ENCODE peak calls at places on chromosome X, in six cellular contexts. R is A549, W is HepG2, L is NB4, I is K562, G is GM12878. C is an unnamed sample.
A peak's percentile ranks its signal among the peaks of the same experiment; 100 is the strongest.

GRCh38 chrX:80511969-80512760 is 91.9 kb downstream of the TENT5D start:
- DNase-seq in R (no peak), W (no peak), L (no peak), I (peak; percentile 87), G (no peak), C (no peak)

GRCh38 chrX:154021131-154021611 is 1.5 kb upstream of the IRAK1 start:
- DNase-seq in R (no peak), W (no peak), L (peak; percentile 70), I (peak; percentile 35), G (no peak), C (peak; percentile 56)

GRCh38 chrX:70046978-70047377 is 2.8 kb downstream of the AWAT2 start:
- DNase-seq in R (no peak), W (no peak), L (no peak), I (no peak), G (no peak), C (peak; percentile 48)

GRCh38 chrX:1453390-1453783 is 678 bp upstream of the ASMTL start:
- DNase-seq in R (no peak), W (no peak), L (no peak), I (no peak), G (no peak), C (no peak)

GRCh38 chrX:115400960-115401359 is 111.4 kb downstream of the LUZP4 start:
- DNase-seq in R (peak; percentile 5), W (no peak), L (no peak), I (no peak), G (no peak), C (no peak)

GRCh38 chrX:25337841-25338240 is 322.1 kb upstream of the ARX start:
- DNase-seq in R (no peak), W (no peak), L (peak; percentile 40), I (no peak), G (no peak), C (no peak)

GRCh38 chrX:133414399-133415275 is 652 bp downstream of the GPC4 start:
- DNase-seq in R (peak; percentile 7), W (no peak), L (no peak), I (no peak), G (no peak), C (no peak)

GRCh38 chrX:71111141-71111843 is at the start of gene IL2RG:
- DNase-seq in R (no peak), W (no peak), L (peak; percentile 87), I (peak; percentile 67), G (peak; percentile 87), C (no peak)

GRCh38 chrX:22095306-22095705 is 63.2 kb downstream of the PHEX start:
- DNase-seq in R (no peak), W (no peak), L (no peak), I (no peak), G (no peak), C (no peak)

GRCh38 chrX:155112171-155112570 is 40.9 kb downstream of the BRCC3 start:
- DNase-seq in R (no peak), W (no peak), L (no peak), I (no peak), G (no peak), C (no peak)

GRCh38 chrX:148069759-148070503 is 88.8 kb downstream of the FMR1NB start:
- DNase-seq in R (no peak), W (no peak), L (no peak), I (no peak), G (peak; percentile 25), C (no peak)

GRCh38 chrX:77436682-77437081 is 10.5 kb upstream of the FGF16 start:
- DNase-seq in R (peak; percentile 23), W (no peak), L (peak; percentile 9), I (no peak), G (no peak), C (no peak)

GRCh38 chrX:10012776-10013175 is 45.6 kb downstream of the CLDN34 start:
- DNase-seq in R (no peak), W (no peak), L (no peak), I (no peak), G (no peak), C (no peak)

GRCh38 chrX:133984857-133985163 is 584 bp downstream of the GPC3 start:
- DNase-seq in R (no peak), W (no peak), L (no peak), I (no peak), G (no peak), C (no peak)

GRCh38 chrX:70481871-70482270 is 37.2 kb downstream of the DLG3 start:
- DNase-seq in R (no peak), W (no peak), L (no peak), I (no peak), G (no peak), C (no peak)

GRCh38 chrX:22969416-22969815 is 30.3 kb upstream of the DDX53 start:
- DNase-seq in R (no peak), W (no peak), L (no peak), I (no peak), G (no peak), C (no peak)

GRCh38 chrX:134868766-134869495 is 121.9 kb upstream of the SMIM10 start:
- DNase-seq in R (peak; percentile 12), W (no peak), L (no peak), I (no peak), G (no peak), C (peak; percentile 51)

GRCh38 chrX:20517565-20517964 is 250.9 kb upstream of the RPS6KA3 start:
- DNase-seq in R (no peak), W (no peak), L (no peak), I (no peak), G (no peak), C (no peak)

GRCh38 chrX:20519077-20519617 is 252.4 kb upstream of the RPS6KA3 start:
- DNase-seq in R (no peak), W (no peak), L (no peak), I (no peak), G (no peak), C (no peak)

GRCh38 chrX:20514358-20514757 is 247.6 kb upstream of the RPS6KA3 start:
- DNase-seq in R (peak; percentile 60), W (peak; percentile 16), L (peak; percentile 46), I (peak; percentile 16), G (no peak), C (peak; percentile 65)

GRCh38 chrX:20513185-20513584 is 246.5 kb upstream of the RPS6KA3 start:
- DNase-seq in R (no peak), W (no peak), L (no peak), I (no peak), G (no peak), C (peak; percentile 28)

DNA sequence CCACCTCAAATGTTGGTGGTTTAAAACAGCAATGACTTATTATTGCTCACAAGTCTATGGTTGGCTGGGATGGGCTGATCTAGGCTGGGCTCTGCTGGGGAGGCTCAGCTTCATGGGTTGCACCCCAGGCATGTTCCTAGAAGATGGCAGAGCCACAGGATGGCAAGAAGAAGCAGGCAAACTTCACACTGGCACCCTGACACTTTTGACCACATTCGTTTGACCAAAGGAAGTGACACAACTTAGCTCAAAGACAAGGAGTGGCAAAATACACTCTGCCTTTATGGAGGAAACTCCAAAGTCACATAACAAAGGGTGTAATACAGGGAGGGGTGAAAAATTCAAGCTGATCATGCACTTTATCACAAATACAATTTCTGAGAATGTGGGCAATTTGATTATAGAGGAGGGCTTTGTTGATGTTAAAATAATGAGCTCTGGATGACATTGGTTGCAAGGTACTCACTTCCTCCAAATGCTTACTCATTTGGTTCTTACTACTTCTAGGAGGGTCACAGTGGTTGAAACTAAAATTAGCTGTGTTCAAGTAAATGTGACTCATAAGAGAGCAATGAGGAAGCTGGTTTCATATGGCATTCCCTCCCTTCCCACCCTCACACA is 249.2 kb upstream of the RPS6KA3 start:
- DNase-seq in R (peak; percentile 85), W (peak; percentile 23), L (peak; percentile 88), I (peak; percentile 13), G (peak; percentile 53), C (peak; percentile 72)
- TF ChIP-seq MYC in R (no peak), W (no peak), L (peak; percentile 27), I (no peak), G (no peak), C (no peak)

GRCh38 chrX:44422631-44423030 is 79.2 kb upstream of the EFHC2 start:
- DNase-seq in R (no peak), W (no peak), L (no peak), I (no peak), G (no peak), C (no peak)
- TF ChIP-seq MYC in R (no peak), W (no peak), L (no peak), I (no peak), G (no peak), C (no peak)

GRCh38 chrX:102995316-102995715 is 58.2 kb downstream of the RAB40AL start:
- DNase-seq in R (no peak), W (no peak), L (no peak), I (no peak), G (no peak), C (no peak)
- TF ChIP-seq MYC in R (no peak), W (no peak), L (no peak), I (no peak), G (no peak), C (no peak)

GRCh38 chrX:39827959-39828358 is 269.8 kb downstream of the BCOR start:
- DNase-seq in R (no peak), W (no peak), L (peak; percentile 86), I (no peak), G (no peak), C (no peak)
- TF ChIP-seq MYC in R (no peak), W (no peak), L (no peak), I (no peak), G (no peak), C (no peak)

GRCh38 chrX:2910109-2910508 is 19.0 kb downstream of the ARSD start:
- DNase-seq in R (no peak), W (no peak), L (no peak), I (no peak), G (no peak), C (no peak)
- TF ChIP-seq MYC in R (no peak), W (no peak), L (no peak), I (no peak), G (no peak), C (no peak)

DNA sequence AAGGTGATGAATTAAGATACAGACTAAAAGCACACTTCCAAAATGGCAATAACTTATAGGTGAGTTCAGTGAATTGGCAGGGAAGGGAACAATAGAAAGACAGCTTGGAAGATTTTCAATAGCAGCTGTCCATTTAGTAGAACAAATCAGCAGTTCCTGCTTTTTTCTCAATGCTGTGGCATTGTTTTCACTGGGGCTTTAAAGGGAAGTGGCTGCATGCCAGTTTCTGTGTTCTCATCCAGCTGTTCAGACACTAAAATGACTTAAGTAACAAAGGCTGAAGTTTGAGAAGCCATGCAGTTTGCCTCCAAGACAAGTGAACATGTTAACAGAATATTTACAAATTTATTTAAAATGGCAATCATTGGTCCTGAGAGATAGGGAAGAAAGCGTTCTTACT is 291.9 kb downstream of the FAM47A start:
- DNase-seq in R (no peak), W (no peak), L (no peak), I (no peak), G (no peak), C (no peak)
- TF ChIP-seq MYC in R (no peak), W (no peak), L (no peak), I (no peak), G (no peak), C (no peak)